ENCODE peak calls at places on chromosomes 4 and X, in six cellular contexts. T is head of caudate nucleus, A is progenitor cell of endocrine pancreas, I is Kasumi-1, R is RWPE1, U is GM06990. M is an unnamed sample.

GRCh38 chr4:99617374-99617773 is 40.3 kb downstream of the C4orf54 start:
- DNase-seq in T (no peak), A (no peak), I (no peak), R (peak; percentile 7), U (no peak), M (no peak)

GRCh38 chr4:16439003-16439402 is 212.7 kb upstream of the TAPT1 start:
- DNase-seq in T (no peak), A (no peak), I (no peak), R (no peak), U (no peak), M (no peak)

GRCh38 chrX:107117993-107118321 is 665 bp downstream of the RBM41 start:
- DNase-seq in T (no peak), A (no peak), I (peak; percentile 1), R (no peak), U (no peak), M (no peak)

GRCh38 chr4:123452585-123452984 is 56.0 kb downstream of the SPRY1 start:
- DNase-seq in T (peak; percentile 57), A (no peak), I (peak; percentile 80), R (peak; percentile 69), U (no peak), M (no peak)

GRCh38 chrX:123739474-123739873 is 6.6 kb upstream of the THOC2 start:
- DNase-seq in T (no peak), A (no peak), I (no peak), R (no peak), U (no peak), M (no peak)

GRCh38 chr4:80237992-80238391 is 28.5 kb upstream of the FGF5 start:
- DNase-seq in T (no peak), A (no peak), I (no peak), R (peak; percentile 68), U (no peak), M (no peak)

GRCh38 chr4:149441338-149441737 is 374.3 kb downstream of the IQCM start:
- DNase-seq in T (no peak), A (no peak), I (peak; percentile 16), R (peak; percentile 3), U (no peak), M (no peak)

GRCh38 chrX:31136144-31136572 is 64.3 kb upstream of the FTHL17 start:
- DNase-seq in T (no peak), A (no peak), I (peak; percentile 9), R (no peak), U (peak; percentile 82), M (no peak)

GRCh38 chrX:18983711-18984380 is at the start of gene PHKA2:
- DNase-seq in T (peak; percentile 65), A (peak; percentile 23), I (peak; percentile 50), R (peak; percentile 30), U (no peak), M (peak; percentile 75)

M was measured in stimulated activated effector memory CD8-positive, alpha-beta T cell treated with anti-CD3 and anti-CD28 coated beads, Interleukin-12 subunit alpha, Interleukin-12 subunit beta, amount 100 ng/mL, for 72 hours.